ENCODE peak calls at places on chromosomes 5 and 9, in ten cellular contexts. F, I, L, U, Z, X, S, N, M and R are unnamed samples.

GRCh38 chr9:108094676-108094993 is 605.1 kb upstream of the KLF4 start:
- DNase-seq in F (no peak), I (no peak), L (no peak), U (no peak), Z (no peak), X (no peak), S (no peak), N (no peak), M (no peak), R (no peak)

GRCh38 chr5:68225911-68226563 is 10.5 kb downstream of the PIK3R1 start:
- DNase-seq in F (no peak), I (no peak), L (peak; percentile 51), U (no peak), Z (no peak), X (no peak), S (no peak), N (no peak), M (no peak), R (no peak)

GRCh38 chr5:153749941-153750340 is 259.5 kb downstream of the GRIA1 start:
- DNase-seq in F (no peak), I (no peak), L (no peak), U (no peak), Z (peak; percentile 22), X (no peak), S (no peak), N (no peak), M (no peak), R (no peak)

GRCh38 chr5:112551437-112552018 is 132.5 kb upstream of the EPB41L4A start:
- DNase-seq in F (peak; percentile 43), I (peak; percentile 65), L (no peak), U (peak; percentile 17), Z (peak; percentile 56), X (no peak), S (no peak), N (peak; percentile 35), M (no peak), R (peak; percentile 21)

GRCh38 chr5:32542216-32543059 is 42.9 kb upstream of the SUB1 start:
- DNase-seq in F (peak; percentile 42), I (peak; percentile 48), L (no peak), U (no peak), Z (no peak), X (no peak), S (no peak), N (no peak), M (no peak), R (peak; percentile 97)

GRCh38 chr5:39015743-39016586 is 58.2 kb downstream of the RICTOR start:
- DNase-seq in F (no peak), I (peak; percentile 78), L (no peak), U (no peak), Z (no peak), X (no peak), S (no peak), N (peak; percentile 63), M (no peak), R (no peak)

GRCh38 chr9:1273859-1274258 is 223.7 kb downstream of the DMRT2 start:
- DNase-seq in F (no peak), I (no peak), L (no peak), U (no peak), Z (no peak), X (no peak), S (no peak), N (no peak), M (no peak), R (no peak)

GRCh38 chr5:151023651-151024050 is 3.3 kb downstream of the GPX3 start:
- DNase-seq in F (no peak), I (no peak), L (peak; percentile 70), U (no peak), Z (no peak), X (no peak), S (peak; percentile 79), N (peak; percentile 51), M (no peak), R (no peak)

GRCh38 chr9:127968717-127969383 is 11.9 kb downstream of the EEIG1 start:
- DNase-seq in F (no peak), I (peak; percentile 94), L (peak; percentile 80), U (no peak), Z (peak; percentile 69), X (no peak), S (peak; percentile 93), N (peak; percentile 75), M (no peak), R (no peak)

GRCh38 chr5:138018844-138019243 is 14.0 kb downstream of the FAM13B start:
- DNase-seq in F (no peak), I (no peak), L (no peak), U (no peak), Z (no peak), X (no peak), S (no peak), N (no peak), M (no peak), R (no peak)

GRCh38 chr5:103098993-103099392 is 20.9 kb downstream of the GIN1 start:
- DNase-seq in F (no peak), I (no peak), L (no peak), U (no peak), Z (no peak), X (no peak), S (no peak), N (no peak), M (no peak), R (no peak)

GRCh38 chr5:171736976-171737848 is 48.4 kb upstream of the SMIM23 start:
- DNase-seq in F (no peak), I (no peak), L (peak; percentile 71), U (no peak), Z (no peak), X (no peak), S (no peak), N (no peak), M (peak; percentile 39), R (no peak)

GRCh38 chr9:33159058-33159759 is 7.9 kb downstream of the B4GALT1 start:
- DNase-seq in F (no peak), I (peak; percentile 14), L (peak; percentile 73), U (no peak), Z (no peak), X (peak; percentile 60), S (peak; percentile 87), N (peak; percentile 62), M (peak; percentile 79), R (no peak)

GRCh38 chr5:68970617-68971016 is 123.2 kb upstream of the SLC30A5 start:
- DNase-seq in F (no peak), I (no peak), L (no peak), U (no peak), Z (no peak), X (no peak), S (no peak), N (no peak), M (no peak), R (no peak)

GRCh38 chr5:168706655-168707069 is 127.5 kb upstream of the PANK3 start:
- DNase-seq in F (peak; percentile 37), I (peak; percentile 41), L (no peak), U (peak; percentile 38), Z (peak; percentile 70), X (no peak), S (no peak), N (peak; percentile 23), M (no peak), R (no peak)
- TF ChIP-seq CTCF in F (peak; percentile 48), I (peak; percentile 76), L (peak; percentile 63), U (peak; percentile 76), Z (peak; percentile 65), X (no peak), S (no peak), N (peak; percentile 86), M (peak; percentile 19), R (peak; percentile 60)

DNA sequence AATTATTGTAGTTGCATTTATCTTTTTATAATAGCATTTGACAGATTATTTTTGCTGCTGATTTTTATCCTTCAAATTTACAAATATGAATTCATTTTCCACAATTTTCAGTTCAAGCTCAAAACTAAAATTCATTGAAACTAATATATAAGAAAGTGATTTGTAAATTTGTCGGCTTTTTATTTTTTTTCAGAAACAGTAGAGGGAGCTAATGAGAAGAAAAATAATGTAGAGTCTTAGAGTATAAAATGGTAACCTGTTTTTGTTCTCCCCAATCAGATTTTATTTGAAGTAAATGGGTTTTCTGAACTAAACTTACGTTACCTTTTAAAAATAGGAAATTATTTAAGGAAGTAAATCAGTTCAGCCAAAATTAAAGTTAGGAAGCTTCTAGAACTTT is 19.2 kb downstream of the PRRC1 start:
- DNase-seq in F (no peak), I (no peak), L (no peak), U (no peak), Z (no peak), X (no peak), S (no peak), N (no peak), M (no peak), R (no peak)
- TF ChIP-seq CTCF in F (peak; percentile 29), I (peak; percentile 66), L (peak; percentile 6), U (peak; percentile 65), Z (peak; percentile 37), X (no peak), S (no peak), N (no peak), M (no peak), R (no peak)

DNA sequence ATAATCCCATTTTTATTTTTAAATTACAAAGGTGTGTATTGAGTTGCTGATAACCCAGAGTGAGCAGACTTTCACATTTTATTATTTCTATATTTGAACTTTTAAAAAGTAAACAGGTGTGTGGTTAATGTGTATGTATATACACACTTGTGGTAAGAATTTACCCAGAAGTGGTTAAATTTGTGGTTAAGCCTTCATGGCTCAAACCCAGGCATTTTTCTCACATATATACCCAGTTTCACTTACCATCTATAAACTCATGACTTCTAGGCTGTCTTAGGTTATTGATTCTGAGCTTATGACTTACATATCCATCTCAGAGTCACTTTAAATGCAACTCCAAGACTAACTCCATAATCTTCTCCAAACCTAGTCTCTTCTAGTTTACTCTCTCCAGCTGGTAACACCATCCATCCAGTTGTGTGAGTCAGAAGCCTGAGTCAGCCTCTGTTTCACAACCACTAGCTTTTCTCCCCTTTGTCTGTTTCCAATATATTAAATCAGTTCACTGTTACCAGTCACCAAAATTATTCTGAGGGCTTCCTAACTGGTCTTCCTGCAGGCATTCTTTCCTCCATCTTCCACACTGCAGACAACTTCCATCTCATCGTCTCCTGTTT is 20.2 kb downstream of the ZBED3 start:
- DNase-seq in F (no peak), I (peak; percentile 34), L (no peak), U (no peak), Z (no peak), X (peak; percentile 54), S (no peak), N (peak; percentile 74), M (no peak), R (no peak)
- TF ChIP-seq CTCF in F (no peak), I (no peak), L (no peak), U (no peak), Z (no peak), X (no peak), S (no peak), N (no peak), M (no peak), R (no peak)

DNA sequence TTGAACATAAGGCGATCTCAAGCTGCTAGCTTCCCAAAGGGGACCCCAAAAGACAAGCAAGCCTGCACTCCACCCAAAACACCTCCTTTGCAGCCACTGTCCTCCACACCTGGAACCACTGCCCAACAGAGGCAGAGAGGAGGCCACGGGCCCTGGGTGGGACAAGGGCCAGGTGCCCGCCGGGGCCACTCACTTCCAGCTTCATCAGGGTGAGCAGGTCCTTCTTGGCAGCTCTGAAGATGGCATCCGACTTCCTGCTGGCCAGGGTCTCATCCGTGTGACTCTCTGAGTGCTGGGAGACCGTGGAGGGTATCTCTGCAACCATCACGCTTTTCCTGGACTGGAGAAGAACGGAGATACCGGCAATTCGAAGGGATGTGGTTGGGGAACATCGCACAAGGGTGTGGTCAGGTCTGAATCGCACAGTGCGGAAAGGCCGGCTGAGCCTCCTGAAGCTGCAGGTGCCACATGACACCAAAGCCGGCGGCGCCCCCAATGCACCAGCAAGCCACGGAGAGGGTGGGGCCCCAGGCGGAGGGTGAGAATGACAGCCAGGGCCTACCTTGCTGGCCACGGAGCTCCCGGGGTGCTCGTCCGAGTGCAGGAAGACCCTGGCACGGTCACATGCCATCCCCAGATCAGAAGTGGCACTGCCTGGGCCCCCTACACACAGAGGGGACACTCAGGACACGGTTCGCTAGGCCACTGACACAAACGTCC is 44.6 kb downstream of the PNPLA7 start:
- DNase-seq in F (no peak), I (no peak), L (no peak), U (no peak), Z (no peak), X (no peak), S (peak; percentile 49), N (no peak), M (no peak), R (no peak)
- TF ChIP-seq CTCF in F (no peak), I (no peak), L (no peak), U (no peak), Z (no peak), X (no peak), S (no peak), N (no peak), M (no peak), R (no peak)